ENCODE peak calls at places on chromosome 22, in six cellular contexts. V is left ventricle myocardium inferior, X is left lung, H is transverse colon, Y is neural progenitor cell, C is Caco-2. I is an unnamed sample. For H3K36me3, the result is how much of the 10 kb centered on the place peaks cover.

GRCh38 chr22:31343235-31344191 is 2.6 kb downstream of the PATZ1 start:
- DNase-seq in V (peak), X (peak), H (peak), Y (peak), C (peak), I (no peak)

GRCh38 chr22:25172153-25172552 is 27.5 kb upstream of the CRYBB3 start:
- DNase-seq in V (no peak), X (no peak), H (peak), Y (no peak), C (no peak), I (no peak)

GRCh38 chr22:27318516-27318915 is 483.0 kb downstream of the MN1 start:
- DNase-seq in V (peak), X (no peak), H (peak), Y (peak), C (peak), I (no peak)

GRCh38 chr22:31691408-31691807 is 29.4 kb upstream of the PISD start:
- DNase-seq in V (no peak), X (no peak), H (no peak), Y (no peak), C (no peak), I (no peak)

GRCh38 chr22:31229402-31230140 is 17.5 kb downstream of the LIMK2 start:
- DNase-seq in V (peak), X (peak), H (peak), Y (peak), C (no peak), I (no peak)

GRCh38 chr22:19807914-19808872 is 46.5 kb downstream of the GNB1L start:
- DNase-seq in V (no peak), X (peak), H (no peak), Y (no peak), C (peak), I (no peak)

GRCh38 chr22:43257549-43257948 is 70.6 kb upstream of the TTLL12 start:
- DNase-seq in V (no peak), X (no peak), H (no peak), Y (no peak), C (no peak), I (no peak)

GRCh38 chr22:44572414-44573207 is 74.6 kb upstream of the RTL6 start:
- DNase-seq in V (no peak), X (peak), H (no peak), Y (no peak), C (no peak), I (peak)

GRCh38 chr22:31341386-31342088 is 4.6 kb downstream of the PATZ1 start:
- DNase-seq in V (no peak), X (no peak), H (no peak), Y (no peak), C (no peak), I (no peak)

GRCh38 chr22:27258773-27259172 is 542.8 kb downstream of the MN1 start:
- DNase-seq in V (no peak), X (no peak), H (no peak), Y (peak), C (no peak), I (no peak)

GRCh38 chr22:33779243-33779642 is 141.0 kb downstream of the LARGE1 start:
- DNase-seq in V (no peak), X (no peak), H (no peak), Y (no peak), C (no peak), I (no peak)

GRCh38 chr22:40076702-40077645 is 82.2 kb downstream of the FAM83F start:
- DNase-seq in V (no peak), X (no peak), H (no peak), Y (no peak), C (no peak), I (no peak)

GRCh38 chr22:27844656-27845602 is 43.4 kb upstream of the MN1 start:
- DNase-seq in V (no peak), X (no peak), H (no peak), Y (no peak), C (no peak), I (peak)

GRCh38 chr22:36998620-36999351 is 20.5 kb downstream of the TST start:
- DNase-seq in V (no peak), X (no peak), H (peak), Y (no peak), C (no peak), I (no peak)

GRCh38 chr22:45644714-45645113 is 26.9 kb upstream of the ATXN10 start:
- DNase-seq in V (no peak), X (no peak), H (no peak), Y (no peak), C (no peak), I (no peak)

GRCh38 chr22:19224985-19225384 is 46.4 kb upstream of the SLC25A1 start:
- DNase-seq in V (no peak), X (no peak), H (no peak), Y (no peak), C (no peak), I (no peak)

GRCh38 chr22:35313311-35314121 is 13.8 kb downstream of the TOM1 start:
- DNase-seq in V (peak), X (peak), H (no peak), Y (no peak), C (peak), I (peak)

GRCh38 chr22:29654420-29654819 is 51.0 kb downstream of the NF2 start:
- DNase-seq in V (no peak), X (no peak), H (no peak), Y (no peak), C (no peak), I (no peak)
- H3K36me3 ChIP-seq in V (under half), X (under half), H (under half), Y (under half), C (under half), I (under half)

GRCh38 chr22:49789289-49790141 is 38.2 kb downstream of the BRD1 start:
- DNase-seq in V (peak), X (no peak), H (peak), Y (no peak), C (no peak), I (no peak)
- H3K36me3 ChIP-seq in V (under half), X (under half), H (under half), Y (under half), C (under half), I (under half)

DNA sequence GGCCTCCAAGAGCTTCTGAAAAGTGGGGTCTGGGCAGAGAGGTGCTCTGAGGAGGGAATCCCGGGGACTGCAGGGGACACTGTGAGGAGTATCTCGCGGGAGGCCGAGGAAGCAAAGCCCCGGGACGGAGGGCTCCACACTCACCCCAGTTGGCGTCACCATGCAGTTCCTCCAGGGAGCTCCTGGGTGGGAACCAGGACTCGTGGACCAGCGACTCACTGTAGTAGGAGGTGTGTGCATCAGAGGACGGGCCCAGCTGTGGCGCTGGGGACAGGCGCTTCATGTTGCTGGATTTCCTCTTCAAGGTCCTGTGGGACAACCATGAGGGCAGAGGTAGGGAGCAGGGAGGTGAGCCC is 4.8 kb downstream of the SUN2 start:
- DNase-seq in V (no peak), X (no peak), H (no peak), Y (no peak), C (no peak), I (no peak)
- H3K36me3 ChIP-seq in V (half or more), X (under half), H (under half), Y (under half), C (under half), I (half or more)

DNA sequence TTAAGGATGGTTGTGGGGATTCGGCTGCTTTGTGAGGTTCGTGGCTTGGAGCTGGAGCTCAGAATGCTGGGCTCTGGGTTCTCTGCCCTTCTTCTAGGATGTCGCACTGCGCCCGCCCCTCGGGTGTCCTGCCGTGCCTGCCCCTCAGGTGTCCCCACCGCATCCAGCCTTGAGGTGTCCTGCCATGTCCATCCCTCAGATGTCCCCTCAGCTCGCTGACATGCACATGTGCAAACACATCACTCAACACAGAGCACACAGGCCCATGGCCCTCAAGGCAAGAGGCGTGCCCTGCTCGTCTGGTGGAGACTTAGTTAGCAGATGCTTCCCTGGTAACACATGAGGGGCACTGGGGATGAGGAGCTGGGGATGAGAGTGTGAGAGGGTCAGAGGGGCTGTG is 359.3 kb downstream of the TBC1D22A start:
- DNase-seq in V (no peak), X (no peak), H (no peak), Y (no peak), C (peak), I (no peak)
- H3K36me3 ChIP-seq in V (under half), X (under half), H (under half), Y (under half), C (under half), I (under half)